ENCODE peak calls at places on chromosomes 3 and 15, in six cellular contexts. R is tibial artery, F is ovary, C is heart left ventricle, V is ELF-1, O is amygdala. I is an unnamed sample.

GRCh38 chr15:80674245-80674614 is 20.9 kb upstream of the ABHD17C start:
- DNase-seq in R (no peak), F (no peak), C (no peak), V (no peak), O (no peak), I (no peak)

GRCh38 chr3:57006048-57006709 is 54.3 kb upstream of the SPATA12 start:
- DNase-seq in R (no peak), F (no peak), C (no peak), V (no peak), O (no peak), I (no peak)

GRCh38 chr3:134485075-134485536 is 679 bp downstream of the ANAPC13 start:
- DNase-seq in R (no peak), F (peak; percentile 35), C (peak; percentile 31), V (no peak), O (no peak), I (no peak)

GRCh38 chr3:37712918-37713819 is 148.5 kb upstream of the CTDSPL start:
- DNase-seq in R (peak; percentile 74), F (no peak), C (peak; percentile 32), V (peak; percentile 34), O (no peak), I (no peak)

GRCh38 chr3:131731709-131732108 is 228.9 kb upstream of the MRPL3 start:
- DNase-seq in R (no peak), F (no peak), C (no peak), V (no peak), O (no peak), I (no peak)

GRCh38 chr3:140206196-140207040 is 271.4 kb downstream of the CLSTN2 start:
- DNase-seq in R (no peak), F (no peak), C (no peak), V (peak; percentile 64), O (no peak), I (no peak)

GRCh38 chr3:169501777-169502320 is 161.7 kb downstream of the MECOM start:
- DNase-seq in R (no peak), F (no peak), C (no peak), V (no peak), O (no peak), I (no peak)

GRCh38 chr3:9548991-9549390 is 4.6 kb downstream of the LHFPL4 start:
- DNase-seq in R (no peak), F (no peak), C (no peak), V (no peak), O (no peak), I (no peak)

GRCh38 chr3:185750702-185751101 is 74.1 kb downstream of the IGF2BP2 start:
- DNase-seq in R (no peak), F (no peak), C (no peak), V (no peak), O (no peak), I (no peak)

GRCh38 chr3:120448707-120449650 is 1.8 kb downstream of the FSTL1 start:
- DNase-seq in R (no peak), F (no peak), C (no peak), V (peak; percentile 87), O (no peak), I (no peak)

GRCh38 chr3:163481738-163482137 is 1596.6 kb downstream of the SI start:
- DNase-seq in R (no peak), F (no peak), C (no peak), V (no peak), O (no peak), I (no peak)

I was measured in substantia nigra.